ENCODE peak calls at places on chromosomes 12 and 14, in four cellular contexts. F, G, O and P are unnamed samples.

GRCh38 chr12:3263939-3264699 is 186.9 kb downstream of the TSPAN9 start:
- DNase-seq in O (no peak), F (peak; percentile 40), G (peak; percentile 93), P (no peak)

GRCh38 chr14:80208426-80208950 is 2.8 kb downstream of the DIO2 start:
- DNase-seq in F (no peak), G (no peak), O (no peak), P (no peak)

GRCh38 chr12:15928870-15929571 is 17.9 kb downstream of the DERA start:
- DNase-seq in O (no peak), G (no peak), F (no peak), P (no peak)

GRCh38 chr14:32224731-32225377 is 21.8 kb upstream of the RNU6-8 start:
- DNase-seq in F (peak; percentile 69), G (peak; percentile 80), O (peak; percentile 23), P (peak; percentile 68)

GRCh38 chr12:75483411-75483810 is 2.9 kb downstream of the GLIPR1 start:
- DNase-seq in F (no peak), G (no peak), O (no peak), P (no peak)

GRCh38 chr14:32559048-32559447 is 229.9 kb downstream of the AKAP6 start:
- DNase-seq in F (no peak), O (no peak), G (no peak), P (no peak)

GRCh38 chr12:106132175-106133135 is 6.3 kb downstream of the NUAK1 start:
- DNase-seq in O (no peak), G (no peak), F (no peak), P (no peak)

GRCh38 chr12:80551897-80552296 is 107.9 kb downstream of the PTPRQ start:
- DNase-seq in F (no peak), G (no peak), O (no peak), P (no peak)

GRCh38 chr12:105382771-105383632 is 52.5 kb downstream of the C12orf75 start:
- DNase-seq in F (peak; percentile 63), O (peak; percentile 62), G (peak; percentile 70), P (peak; percentile 55)

GRCh38 chr12:26798013-26798412 is 35.0 kb downstream of the ITPR2 start:
- DNase-seq in G (no peak), O (no peak), F (no peak), P (no peak)

GRCh38 chr14:84085493-84085892 is 1444.5 kb upstream of the FLRT2 start:
- DNase-seq in F (no peak), O (no peak), G (no peak), P (no peak)

GRCh38 chr12:6827437-6827894 is 741 bp upstream of the P3H3 start:
- DNase-seq in O (peak; percentile 53), G (peak; percentile 92), F (peak; percentile 84), P (peak; percentile 67)

GRCh38 chr12:98998697-98999299 is 353.7 kb downstream of the APAF1 start:
- DNase-seq in G (peak; percentile 55), O (peak; percentile 46), F (peak; percentile 48), P (peak; percentile 21)

GRCh38 chr12:4202918-4203317 is 70.6 kb upstream of the CCND2 start:
- DNase-seq in G (no peak), O (no peak), F (no peak), P (no peak)

GRCh38 chr14:50961606-50962259 is 17.4 kb upstream of the PYGL start:
- DNase-seq in O (no peak), G (peak; percentile 32), F (no peak), P (no peak)

GRCh38 chr12:121803861-121804416 is at the start of gene SETD1B:
- DNase-seq in G (peak; percentile 65), O (peak; percentile 38), F (no peak), P (no peak)

GRCh38 chr12:81759215-81759991 is at the start of gene PPFIA2:
- DNase-seq in G (peak; percentile 60), F (peak; percentile 38), O (no peak), P (no peak)

GRCh38 chr14:94099006-94099405 is 11.5 kb upstream of the IFI27 start:
- DNase-seq in F (no peak), O (no peak), G (no peak), P (no peak)

GRCh38 chr12:125155366-125155765 is 90.1 kb downstream of the AACS start:
- DNase-seq in O (no peak), G (no peak), F (no peak), P (no peak)

GRCh38 chr12:106782619-106783018 is 8.1 kb downstream of the RIC8B start:
- DNase-seq in F (no peak), G (no peak), O (no peak), P (no peak)

GRCh38 chr14:103199141-103199540 is 75.9 kb downstream of the TNFAIP2 start:
- DNase-seq in F (no peak), G (no peak), O (no peak), P (no peak)

GRCh38 chr12:52285851-52286530 is 5.3 kb downstream of the KRT81 start:
- DNase-seq in O (no peak), F (no peak), G (no peak), P (no peak)

GRCh38 chr12:97960741-97961608 is 498.4 kb downstream of the RMST start:
- DNase-seq in F (peak; percentile 38), G (peak; percentile 19), O (peak; percentile 27), P (peak; percentile 14)

GRCh38 chr12:18888062-18888461 is 150.1 kb downstream of the CAPZA3 start:
- DNase-seq in O (no peak), G (no peak), F (no peak), P (no peak)

GRCh38 chr12:93090768-93091172 is 161.7 kb upstream of the EEA1 start:
- DNase-seq in G (no peak), F (no peak), O (no peak), P (no peak)

GRCh38 chr14:100388137-100389050 is 65.3 kb downstream of the SLC25A47 start:
- DNase-seq in F (no peak), G (no peak), O (peak; percentile 38), P (no peak)

GRCh38 chr14:29390046-29390841 is 537.4 kb downstream of the PRKD1 start:
- DNase-seq in O (no peak), F (no peak), G (no peak), P (no peak)

GRCh38 chr12:4700621-4701026 is 19.6 kb upstream of the GALNT8 start:
- DNase-seq in F (no peak), G (no peak), O (no peak), P (no peak)

GRCh38 chr12:19251481-19251880 is 121.9 kb downstream of the PLEKHA5 start:
- DNase-seq in G (no peak), F (no peak), O (no peak), P (no peak)

GRCh38 chr12:27970981-27971489 is 1.5 kb downstream of the PTHLH start:
- DNase-seq in O (no peak), G (peak; percentile 21), F (no peak), P (no peak)

GRCh38 chr12:27971606-27972005 is 927 bp downstream of the PTHLH start:
- DNase-seq in G (no peak), O (no peak), F (no peak), P (peak; percentile 23)

GRCh38 chr12:27969011-27969900 is 3.3 kb downstream of the PTHLH start:
- DNase-seq in F (peak; percentile 27), O (no peak), G (peak; percentile 76), P (no peak)

GRCh38 chr12:27969901-27970390 is 2.6 kb downstream of the PTHLH start:
- DNase-seq in F (peak; percentile 54), O (peak; percentile 48), G (no peak), P (peak; percentile 38)

GRCh38 chr12:27970391-27970980 is 2.0 kb downstream of the PTHLH start:
- DNase-seq in F (no peak), G (peak; percentile 79), O (no peak), P (no peak)
- TF ChIP-seq FOXM1 in F (no peak), G (no peak), O (no peak), P (no peak)

GRCh38 chr12:646303-647038 is 16.8 kb downstream of the NINJ2 start:
- DNase-seq in O (no peak), F (no peak), G (no peak), P (peak; percentile 95)
- TF ChIP-seq FOXM1 in O (no peak), F (no peak), G (no peak), P (peak; percentile 66)

DNA sequence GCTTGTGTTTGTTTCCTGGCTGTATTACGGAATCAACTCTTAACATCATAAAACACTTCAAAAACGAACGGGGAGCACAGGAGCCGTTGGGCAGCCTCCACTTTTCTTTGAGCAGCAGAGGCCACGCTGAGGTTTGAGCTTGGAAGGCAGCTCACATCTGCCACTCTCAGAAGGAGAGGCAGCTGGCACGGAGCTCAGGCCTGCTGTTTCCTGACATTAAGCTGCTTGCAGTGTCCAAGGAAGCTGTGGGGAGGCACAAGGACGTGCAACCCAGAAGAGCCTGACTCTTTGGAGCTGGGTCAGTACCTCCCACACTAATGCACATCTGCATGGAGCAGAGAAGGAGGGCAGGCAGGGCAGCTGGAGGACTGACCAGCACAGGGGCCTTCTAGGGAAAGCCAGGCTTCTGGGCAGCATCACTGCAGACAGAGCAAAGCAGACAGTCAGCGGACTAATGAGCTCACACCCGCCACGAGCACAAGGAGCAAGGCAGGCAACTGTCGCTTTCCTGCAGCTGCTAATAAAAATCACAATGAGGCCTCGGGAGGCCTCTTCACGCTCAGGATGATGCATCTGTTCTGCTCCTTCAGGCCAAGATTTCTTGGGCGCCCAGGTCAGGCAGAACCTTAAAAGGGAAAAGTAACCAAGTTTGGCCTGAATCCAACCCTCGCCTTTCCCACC is 211.1 kb downstream of the GLT1D1 start:
- DNase-seq in O (no peak), G (no peak), F (no peak), P (no peak)
- TF ChIP-seq FOXM1 in O (no peak), G (no peak), F (no peak), P (no peak)

DNA sequence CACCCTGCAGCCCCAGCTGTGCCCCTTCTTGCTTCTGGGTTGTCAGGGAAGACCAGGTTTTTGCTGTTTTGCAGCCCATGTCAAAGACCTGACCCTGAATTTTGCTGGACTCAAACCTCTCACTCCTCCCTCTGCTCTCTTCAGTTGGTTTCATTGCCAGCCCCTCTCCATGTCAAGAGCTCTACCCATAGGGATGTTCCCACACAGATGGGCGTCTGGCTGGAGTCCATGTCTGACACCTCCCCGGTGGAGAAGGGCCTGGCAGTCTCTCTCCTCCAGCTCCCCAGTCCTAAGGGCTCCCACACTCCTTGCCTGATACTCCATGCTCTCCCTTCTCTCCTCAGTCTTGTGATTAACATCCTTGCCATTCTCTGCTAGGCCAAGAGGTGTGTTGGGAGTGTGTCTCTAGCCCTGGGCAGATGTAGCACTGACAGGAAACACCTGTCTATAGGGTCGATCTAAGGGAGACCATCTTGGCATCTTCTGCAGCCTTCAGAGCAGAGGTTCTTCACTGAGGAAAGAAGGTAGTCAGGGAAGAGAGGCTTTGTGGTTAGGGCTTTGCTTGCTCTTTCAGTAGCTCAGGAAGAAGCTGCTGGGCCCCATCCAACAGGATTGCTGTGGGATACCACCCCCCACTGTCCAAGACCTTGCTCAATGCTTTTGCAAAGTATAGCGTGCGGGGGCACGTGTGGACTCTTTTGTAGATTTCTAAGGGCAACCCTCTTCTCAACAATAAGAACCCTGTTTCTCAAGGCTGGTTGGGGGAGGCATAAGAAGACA is 4.7 kb downstream of the ASIC1 start:
- DNase-seq in F (no peak), O (no peak), G (no peak), P (no peak)
- TF ChIP-seq FOXM1 in F (no peak), O (no peak), G (no peak), P (no peak)